ENCODE peak calls at places on chromosomes 12 and 14, in six cellular contexts. U is H54, O is T-helper 1 cell, S is pons, J is fibroblast of the aortic adventitia, B is C1 segment of cervical spinal cord. E is an unnamed sample.

GRCh38 chr14:101506211-101506920 is 54.9 kb upstream of the DIO3 start:
- DNase-seq in U (no peak), O (peak), S (no peak), J (no peak), B (no peak), E (no peak)

GRCh38 chr14:105281354-105282097 is 19.3 kb downstream of the BRF1 start:
- DNase-seq in U (no peak), O (no peak), S (peak), J (peak), B (no peak), E (peak)

GRCh38 chr12:38149395-38150073 is 167.0 kb upstream of the ALG10B start:
- DNase-seq in U (peak), O (no peak), S (no peak), J (no peak), B (no peak), E (no peak)

GRCh38 chr12:4214912-4215861 is 58.4 kb upstream of the CCND2 start:
- DNase-seq in U (no peak), O (no peak), S (peak), J (no peak), B (peak), E (no peak)

GRCh38 chr12:131829351-131829794 is 1.2 kb downstream of the MMP17 start:
- DNase-seq in U (no peak), O (no peak), S (no peak), J (peak), B (no peak), E (no peak)

GRCh38 chr14:20622816-20623291 is 18.6 kb downstream of the OR6S1 start:
- DNase-seq in U (no peak), O (no peak), S (no peak), J (no peak), B (no peak), E (no peak)

GRCh38 chr14:32576088-32576795 is 247.1 kb downstream of the AKAP6 start:
- DNase-seq in U (no peak), O (no peak), S (peak), J (peak), B (no peak), E (peak)

GRCh38 chr14:71932229-71932951 is at the start of gene RGS6:
- DNase-seq in U (no peak), O (no peak), S (no peak), J (no peak), B (no peak), E (no peak)

GRCh38 chr14:86815341-86815740 is 1177.6 kb downstream of the GALC start:
- DNase-seq in U (no peak), O (no peak), S (no peak), J (no peak), B (no peak), E (no peak)

GRCh38 chr12:112207397-112207924 is 82.1 kb downstream of the TRAFD1 start:
- DNase-seq in U (no peak), O (no peak), S (no peak), J (no peak), B (no peak), E (no peak)

GRCh38 chr14:50792058-50792477 is 38.9 kb downstream of the NIN start:
- DNase-seq in U (no peak), O (no peak), S (no peak), J (no peak), B (no peak), E (no peak)

GRCh38 chr12:68613209-68613904 is 2.7 kb downstream of the RAP1B start:
- DNase-seq in U (no peak), O (no peak), S (no peak), J (no peak), B (no peak), E (no peak)

GRCh38 chr12:10829994-10830393 is 3.8 kb upstream of the TAS2R10 start:
- DNase-seq in U (no peak), O (no peak), S (no peak), J (peak), B (no peak), E (no peak)

GRCh38 chr14:54312166-54312801 is 84.5 kb upstream of the CDKN3 start:
- DNase-seq in U (peak), O (no peak), S (no peak), J (peak), B (no peak), E (peak)

GRCh38 chr12:45794422-45794821 is 64.9 kb downstream of the ARID2 start:
- DNase-seq in U (no peak), O (no peak), S (no peak), J (no peak), B (no peak), E (no peak)

GRCh38 chr12:116465407-116465806 is 93.8 kb upstream of the MAP1LC3B2 start:
- DNase-seq in U (no peak), O (no peak), S (no peak), J (no peak), B (no peak), E (no peak)

E was measured in endothelial cell of umbilical vein.